ENCODE peak calls at places on chromosomes 2 and 18, in nine cellular contexts. E, C, Y, T, P, D, Q, X and Z are unnamed samples.
A peak's percentile ranks its signal among the peaks of the same experiment; 100 is the strongest.

GRCh38 chr2:177771191-177771590 is 301.4 kb downstream of the PDE11A start:
- DNase-seq in E (no peak), C (no peak), Y (no peak), T (no peak), P (no peak), D (no peak), Q (no peak), X (no peak), Z (no peak)

GRCh38 chr2:176126929-176127768 is 2.4 kb upstream of the HOXD8 start:
- DNase-seq in E (peak; percentile 42), C (peak; percentile 27), Y (peak; percentile 57), T (no peak), P (no peak), D (no peak), Q (peak; percentile 65), X (no peak), Z (no peak)

GRCh38 chr2:85681354-85681728 is 12.8 kb upstream of the GNLY start:
- DNase-seq in E (no peak), C (no peak), Y (no peak), T (no peak), P (no peak), D (no peak), Q (no peak), X (no peak), Z (no peak)

GRCh38 chr2:219119422-219120043 is 41.1 kb downstream of the NHEJ1 start:
- DNase-seq in E (peak; percentile 11), C (peak; percentile 26), Y (peak; percentile 57), T (peak; percentile 48), P (no peak), D (peak; percentile 35), Q (peak; percentile 60), X (peak; percentile 54), Z (no peak)

GRCh38 chr2:34229998-34230397 is 630.9 kb upstream of the FAM98A start:
- DNase-seq in E (no peak), C (no peak), Y (no peak), T (no peak), P (no peak), D (no peak), Q (no peak), X (no peak), Z (no peak)

GRCh38 chr18:76455015-76455676 is 39.9 kb downstream of the ZNF516 start:
- DNase-seq in E (no peak), C (no peak), Y (no peak), T (no peak), P (no peak), D (no peak), Q (no peak), X (no peak), Z (no peak)

GRCh38 chr18:71665131-71665530 is 879.0 kb downstream of the CBLN2 start:
- DNase-seq in E (no peak), C (no peak), Y (no peak), T (no peak), P (no peak), D (no peak), Q (no peak), X (no peak), Z (no peak)

GRCh38 chr2:151922845-151923666 is 94.8 kb upstream of the ARL5A start:
- DNase-seq in E (no peak), C (no peak), Y (no peak), T (peak; percentile 13), P (no peak), D (no peak), Q (no peak), X (no peak), Z (no peak)

GRCh38 chr18:57801379-57802165 is 1.5 kb downstream of the ATP8B1 start:
- DNase-seq in E (no peak), C (no peak), Y (peak; percentile 65), T (no peak), P (no peak), D (no peak), Q (no peak), X (no peak), Z (no peak)

GRCh38 chr2:43228782-43229659 is 2.6 kb upstream of the ZFP36L2 start:
- DNase-seq in E (no peak), C (no peak), Y (peak; percentile 13), T (no peak), P (no peak), D (no peak), Q (no peak), X (no peak), Z (no peak)

GRCh38 chr2:167342769-167343168 is 454.5 kb downstream of the XIRP2 start:
- DNase-seq in E (no peak), C (no peak), Y (no peak), T (no peak), P (no peak), D (no peak), Q (no peak), X (no peak), Z (no peak)

GRCh38 chr2:240170883-240171282 is 30.4 kb upstream of the OTOS start:
- DNase-seq in E (no peak), C (no peak), Y (no peak), T (no peak), P (no peak), D (no peak), Q (no peak), X (no peak), Z (no peak)

GRCh38 chr2:5474716-5475115 is 217.5 kb upstream of the SOX11 start:
- DNase-seq in E (no peak), C (no peak), Y (no peak), T (no peak), P (no peak), D (no peak), Q (no peak), X (no peak), Z (no peak)

GRCh38 chr2:181788883-181789555 is 102.5 kb upstream of the ITPRID2 start:
- DNase-seq in E (no peak), C (no peak), Y (peak; percentile 56), T (no peak), P (no peak), D (no peak), Q (no peak), X (no peak), Z (no peak)

GRCh38 chr2:241443486-241444223 is 64.7 kb downstream of the STK25 start:
- DNase-seq in E (peak; percentile 77), C (peak; percentile 81), Y (peak; percentile 27), T (no peak), P (no peak), D (no peak), Q (no peak), X (peak; percentile 14), Z (peak; percentile 47)